ENCODE peak calls at places on chromosome 1, in five cellular contexts. I is mammary epithelial cell, G is suprapubic skin, N is uterus, E is tibial artery. D is an unnamed sample. For H3K4me1, the result is how much of the 10 kb centered on the place peaks cover.

GRCh38 chr1:102097451-102097850 is 100.7 kb upstream of the OLFM3 start:
- DNase-seq in I (peak), G (no peak), N (no peak), E (no peak), D (no peak)

GRCh38 chr1:23470282-23471070 is 13.5 kb downstream of the ASAP3 start:
- DNase-seq in I (peak), G (no peak), N (peak), E (peak), D (no peak)

GRCh38 chr1:230140221-230141001 is 73.4 kb downstream of the GALNT2 start:
- DNase-seq in I (no peak), G (no peak), N (no peak), E (peak), D (no peak)

GRCh38 chr1:226548281-226549093 is at the start of gene STUM:
- DNase-seq in I (peak), G (no peak), N (no peak), E (no peak), D (no peak)

GRCh38 chr1:162690672-162691434 is 58.6 kb downstream of the DDR2 start:
- DNase-seq in I (peak), G (peak), N (peak), E (peak), D (no peak)

GRCh38 chr1:47951545-47952235 is 45.5 kb downstream of the TRABD2B start:
- DNase-seq in I (no peak), G (no peak), N (no peak), E (no peak), D (no peak)

GRCh38 chr1:29453502-29454240 is 217.3 kb downstream of the PTPRU start:
- DNase-seq in I (peak), G (peak), N (peak), E (no peak), D (no peak)

GRCh38 chr1:102045752-102046151 is 49.0 kb upstream of the OLFM3 start:
- DNase-seq in I (no peak), G (no peak), N (no peak), E (no peak), D (no peak)

GRCh38 chr1:227788279-227789041 is 27.0 kb upstream of the PRSS38 start:
- DNase-seq in I (peak), G (peak), N (no peak), E (peak), D (peak)

GRCh38 chr1:61234582-61234909 is 152.2 kb downstream of the NFIA start:
- DNase-seq in I (no peak), G (no peak), N (no peak), E (no peak), D (no peak)

GRCh38 chr1:9822897-9823692 is 670 bp downstream of the CLSTN1 start:
- DNase-seq in I (no peak), G (peak), N (peak), E (no peak), D (peak)

GRCh38 chr1:178262101-178262500 is 168.2 kb downstream of the RASAL2 start:
- DNase-seq in I (peak), G (no peak), N (no peak), E (no peak), D (no peak)

GRCh38 chr1:101567582-101568189 is 330.9 kb downstream of the S1PR1 start:
- DNase-seq in I (peak), G (no peak), N (no peak), E (no peak), D (peak)

GRCh38 chr1:90851711-90852050 is 134.6 kb upstream of the BARHL2 start:
- DNase-seq in I (no peak), G (no peak), N (no peak), E (no peak), D (no peak)
- H3K4me3 ChIP-seq in I (peak), G (peak), N (peak), E (peak), D (peak)

GRCh38 chr1:52801011-52801410 is 41.5 kb upstream of the ZYG11A start:
- DNase-seq in I (no peak), G (no peak), N (no peak), E (no peak), D (no peak)
- H3K4me1 ChIP-seq in I (under half), G (under half), N (under half), E (under half), D (under half)

DNA sequence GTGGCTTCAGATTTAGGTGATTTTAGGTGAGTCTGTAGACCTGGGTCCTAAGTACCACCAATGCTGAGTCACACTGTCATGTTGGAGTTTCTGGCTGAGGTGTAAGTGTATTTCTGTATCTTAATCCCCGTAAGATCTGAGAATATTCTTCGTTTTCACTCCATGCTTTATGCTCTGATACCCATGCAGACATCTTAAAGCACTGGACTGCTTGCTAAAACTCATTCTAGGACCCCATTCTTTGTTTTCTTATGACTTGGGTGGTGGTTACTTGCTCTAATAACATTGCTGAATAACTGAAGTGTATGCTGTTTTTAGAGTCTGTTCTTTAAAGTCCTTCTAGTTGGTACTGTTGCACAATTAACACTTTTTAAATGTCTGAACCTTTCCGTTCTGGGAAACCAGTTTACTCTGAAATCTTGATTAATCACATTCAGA is 36.6 kb downstream of the CDC42 start:
- DNase-seq in I (no peak), G (no peak), N (no peak), E (no peak), D (no peak)
- H3K27ac ChIP-seq in I (no peak), G (no peak), N (no peak), E (no peak), D (no peak)

GRCh38 chr1:83639785-83640184 is 359.1 kb downstream of the TTLL7 start:
- DNase-seq in I (no peak), G (no peak), N (no peak), E (no peak), D (no peak)

GRCh38 chr1:83637009-83637408 is 361.9 kb downstream of the TTLL7 start:
- DNase-seq in I (no peak), G (no peak), N (no peak), E (no peak), D (no peak)

GRCh38 chr1:83641828-83642443 is 357.0 kb downstream of the TTLL7 start:
- DNase-seq in I (no peak), G (no peak), N (no peak), E (no peak), D (no peak)

GRCh38 chr1:83637586-83637985 is 361.3 kb downstream of the TTLL7 start:
- DNase-seq in I (no peak), G (no peak), N (no peak), E (no peak), D (no peak)

DNA sequence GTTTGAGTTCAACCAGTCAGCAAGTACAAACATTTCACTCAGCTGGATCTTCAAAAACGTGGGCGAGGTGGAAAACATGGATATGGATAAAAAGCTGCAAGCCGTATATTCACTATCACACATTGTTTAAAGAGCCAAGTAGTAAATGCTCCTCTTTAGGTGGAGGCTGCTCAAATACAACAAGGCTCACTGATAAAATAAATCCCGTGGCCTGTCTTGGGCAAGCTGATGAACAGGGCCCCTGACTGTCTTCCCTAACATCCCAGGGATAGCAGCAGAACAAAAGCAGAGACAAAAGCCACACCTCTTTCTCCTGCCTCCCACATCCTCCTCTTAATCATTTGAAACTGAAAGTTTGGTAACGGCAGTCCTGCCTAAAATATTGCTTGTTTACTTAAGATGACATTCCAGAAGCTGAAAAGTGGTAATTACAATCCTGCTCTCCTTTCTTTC is 357.7 kb downstream of the TTLL7 start:
- DNase-seq in I (peak), G (no peak), N (peak), E (no peak), D (no peak)
- H3K4me3 ChIP-seq in I (no peak), G (no peak), N (peak), E (no peak), D (no peak)

DNA sequence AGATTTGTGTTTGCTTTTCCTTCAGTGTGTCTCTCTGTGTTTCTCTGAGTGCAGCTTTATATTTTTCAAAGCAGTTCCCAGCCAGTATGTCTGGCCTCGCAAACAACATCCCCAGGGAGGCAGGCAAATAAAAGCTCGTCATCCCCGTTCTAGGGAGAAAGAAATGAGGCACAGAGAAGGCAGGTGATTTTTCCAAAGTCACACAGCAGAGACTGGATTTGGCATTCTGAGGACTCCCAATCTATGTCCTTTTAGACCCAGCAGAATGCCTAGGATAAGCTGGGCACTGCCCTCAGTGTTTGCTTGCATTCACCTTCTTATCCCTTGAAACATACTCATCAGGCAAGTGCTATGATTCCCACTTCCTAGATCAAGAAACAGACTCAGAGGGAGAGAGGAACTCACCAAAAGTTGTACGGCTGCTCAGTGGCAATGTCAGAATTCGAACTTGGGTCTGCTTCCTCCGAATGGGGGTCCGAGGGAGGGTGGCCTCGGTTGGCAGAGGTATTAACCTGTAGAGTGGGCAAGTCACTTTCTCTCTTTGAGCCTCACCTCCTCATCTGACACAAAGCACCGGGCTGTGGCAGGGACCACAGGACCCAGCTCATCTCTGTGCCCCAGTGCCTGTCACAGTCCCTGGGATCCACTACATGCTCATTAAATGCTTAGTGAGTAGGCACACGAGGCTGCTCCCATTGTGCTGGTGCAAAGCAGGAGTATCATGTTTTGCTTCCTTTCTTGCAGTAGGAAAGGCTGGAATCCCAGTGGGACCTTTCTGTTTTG is 4.2 kb downstream of the RAP1GAP start:
- DNase-seq in I (no peak), G (peak), N (no peak), E (no peak), D (no peak)
- H3K4me1 ChIP-seq in I (under half), G (under half), N (under half), E (under half), D (under half)

DNA sequence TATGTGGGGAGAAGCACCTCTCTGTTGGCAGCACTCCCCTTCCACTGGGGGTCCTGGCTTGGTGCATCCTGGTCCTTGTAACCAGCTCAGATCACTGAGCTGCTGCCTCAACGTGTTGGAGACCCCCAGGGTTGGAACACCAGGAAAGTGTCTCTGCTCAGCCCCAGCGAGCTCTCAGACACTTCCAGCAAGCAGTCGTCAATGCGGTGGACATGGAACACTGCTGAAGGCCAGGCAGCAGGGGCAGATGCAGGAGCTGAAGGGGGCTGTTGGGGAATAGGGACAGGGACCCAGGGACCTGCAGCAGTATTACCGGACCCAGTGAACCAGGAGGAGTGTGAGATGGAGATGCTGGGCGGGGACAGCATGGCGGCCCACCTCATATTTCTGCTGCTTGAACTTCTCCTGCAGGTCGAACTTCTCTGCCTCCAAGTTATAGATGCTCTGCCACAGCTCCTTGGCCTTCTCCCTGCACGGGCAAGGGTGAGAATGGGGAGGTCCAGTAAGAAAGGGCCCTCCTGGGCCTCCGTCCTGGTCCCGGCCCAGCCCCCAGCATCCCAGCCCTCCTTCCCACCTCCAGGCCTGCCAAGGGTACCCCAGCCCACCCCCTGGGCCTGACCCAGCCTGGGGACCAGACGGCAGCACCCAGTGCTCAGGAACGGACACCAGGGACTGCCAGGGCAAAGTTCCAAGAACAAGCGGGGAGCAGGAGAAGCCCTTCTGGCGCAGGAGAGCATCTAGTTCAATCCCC is 16.4 kb downstream of the TNNT2 start:
- DNase-seq in I (no peak), G (no peak), N (no peak), E (no peak), D (no peak)
- H3K27ac ChIP-seq in I (no peak), G (no peak), N (no peak), E (no peak), D (no peak)

GRCh38 chr1:190478193-190479007 is 736 bp upstream of the BRINP3 start:
- DNase-seq in I (peak), G (no peak), N (no peak), E (no peak), D (no peak)

GRCh38 chr1:190475394-190476250 is 2.0 kb downstream of the BRINP3 start:
- DNase-seq in I (no peak), G (no peak), N (no peak), E (no peak), D (no peak)

GRCh38 chr1:190479028-190479427 is 1.4 kb upstream of the BRINP3 start:
- DNase-seq in I (no peak), G (no peak), N (no peak), E (no peak), D (no peak)

GRCh38 chr1:190479537-190479936 is 1.9 kb upstream of the BRINP3 start:
- DNase-seq in I (no peak), G (no peak), N (no peak), E (no peak), D (no peak)

DNA sequence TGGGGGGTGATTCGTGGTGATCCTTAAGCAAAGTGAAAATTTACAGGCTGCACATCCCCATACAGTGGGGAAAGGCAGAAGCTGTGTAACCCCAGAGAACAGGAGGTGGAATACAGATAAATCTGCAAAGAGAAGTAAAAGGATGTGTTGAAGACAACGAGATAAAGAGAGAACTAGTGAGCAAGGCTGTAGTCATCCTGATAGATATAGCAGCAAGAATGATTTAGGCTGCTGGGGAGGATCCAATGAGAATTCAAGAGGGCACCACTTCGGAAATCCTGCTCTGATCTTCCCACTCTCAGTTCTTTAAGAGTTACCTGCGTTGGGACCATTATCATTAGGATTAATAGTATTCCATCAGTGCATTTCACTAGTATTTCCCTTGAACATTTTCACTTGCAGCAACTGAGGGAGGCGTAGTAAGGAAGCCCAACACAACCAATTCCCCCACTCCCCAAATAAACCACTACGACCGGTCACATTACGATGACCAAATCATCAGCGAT is at the start of gene BRINP3:
- DNase-seq in I (no peak), G (no peak), N (no peak), E (no peak), D (no peak)
- H3K4me3 ChIP-seq in I (peak), G (peak), N (peak), E (no peak), D (no peak)

D was measured in CD8-positive, alpha-beta memory T cell.